ENCODE peak calls at places on chromosomes 2 and 18, in five cellular contexts. One of them, this sample, is unnamed.

GRCh38 chr2:28656937-28657615 is 94.6 kb upstream of the PPP1CB start:
- DNase-seq in astrocyte of the spinal cord: no peak
- DNase-seq in endothelial cell of umbilical vein: no peak
- DNase-seq in Peyer's patch: no peak
- DNase-seq in HL-60: no peak
- DNase-seq in this sample: no peak

GRCh38 chr18:48741866-48742265 is 203.0 kb downstream of the CTIF start:
- DNase-seq in HL-60: no peak
- DNase-seq in Peyer's patch: no peak
- DNase-seq in astrocyte of the spinal cord: no peak
- DNase-seq in endothelial cell of umbilical vein: no peak
- DNase-seq in this sample: no peak

GRCh38 chr18:7872569-7872968 is 305.5 kb downstream of the PTPRM start:
- DNase-seq in astrocyte of the spinal cord: peak; percentile 11
- DNase-seq in HL-60: no peak
- DNase-seq in endothelial cell of umbilical vein: peak; percentile 54
- DNase-seq in Peyer's patch: no peak
- DNase-seq in this sample: no peak

GRCh38 chr2:54470241-54470938 is 14.3 kb downstream of the SPTBN1 start:
- DNase-seq in endothelial cell of umbilical vein: peak; percentile 77
- DNase-seq in HL-60: no peak
- DNase-seq in Peyer's patch: no peak
- DNase-seq in astrocyte of the spinal cord: peak; percentile 61
- DNase-seq in this sample: no peak

GRCh38 chr18:26460449-26461091 is 87.8 kb downstream of the KCTD1 start:
- DNase-seq in astrocyte of the spinal cord: peak; percentile 33
- DNase-seq in HL-60: no peak
- DNase-seq in Peyer's patch: no peak
- DNase-seq in endothelial cell of umbilical vein: peak; percentile 49
- DNase-seq in this sample: peak; percentile 84

GRCh38 chr18:61870151-61870550 is 22.7 kb downstream of the RNF152 start:
- DNase-seq in HL-60: no peak
- DNase-seq in astrocyte of the spinal cord: peak; percentile 74
- DNase-seq in endothelial cell of umbilical vein: no peak
- DNase-seq in Peyer's patch: no peak
- DNase-seq in this sample: no peak

GRCh38 chr18:43904209-43904837 is 627.0 kb upstream of the SYT4 start:
- DNase-seq in astrocyte of the spinal cord: no peak
- DNase-seq in endothelial cell of umbilical vein: peak; percentile 62
- DNase-seq in Peyer's patch: no peak
- DNase-seq in HL-60: no peak
- DNase-seq in this sample: no peak

GRCh38 chr2:37246205-37246604 is 14.7 kb downstream of the NDUFAF7 start:
- DNase-seq in HL-60: no peak
- DNase-seq in Peyer's patch: no peak
- DNase-seq in endothelial cell of umbilical vein: no peak
- DNase-seq in astrocyte of the spinal cord: no peak
- DNase-seq in this sample: no peak

GRCh38 chr2:23324281-23324680 is 60.7 kb upstream of the KLHL29 start:
- DNase-seq in astrocyte of the spinal cord: no peak
- DNase-seq in Peyer's patch: no peak
- DNase-seq in endothelial cell of umbilical vein: no peak
- DNase-seq in HL-60: no peak
- DNase-seq in this sample: no peak

GRCh38 chr2:96507957-96508520 is 2.9 kb upstream of the NEURL3 start:
- DNase-seq in astrocyte of the spinal cord: peak; percentile 29
- DNase-seq in HL-60: no peak
- DNase-seq in Peyer's patch: peak; percentile 81
- DNase-seq in endothelial cell of umbilical vein: peak; percentile 54
- DNase-seq in this sample: no peak

GRCh38 chr18:25832008-25832604 is 258.3 kb downstream of the SS18 start:
- DNase-seq in endothelial cell of umbilical vein: peak; percentile 73
- DNase-seq in HL-60: peak; percentile 15
- DNase-seq in astrocyte of the spinal cord: peak; percentile 69
- DNase-seq in Peyer's patch: no peak
- DNase-seq in this sample: no peak

GRCh38 chr2:197184959-197185586 is 125.5 kb downstream of the ANKRD44 start:
- DNase-seq in Peyer's patch: no peak
- DNase-seq in astrocyte of the spinal cord: peak; percentile 79
- DNase-seq in endothelial cell of umbilical vein: no peak
- DNase-seq in HL-60: no peak
- DNase-seq in this sample: no peak

GRCh38 chr18:45402485-45403056 is 212.7 kb upstream of the SLC14A2 start:
- DNase-seq in Peyer's patch: no peak
- DNase-seq in astrocyte of the spinal cord: peak; percentile 82
- DNase-seq in endothelial cell of umbilical vein: no peak
- DNase-seq in HL-60: no peak
- DNase-seq in this sample: no peak

GRCh38 chr2:129605654-129606053 is 373.8 kb upstream of the RAB6C start:
- DNase-seq in astrocyte of the spinal cord: no peak
- DNase-seq in endothelial cell of umbilical vein: no peak
- DNase-seq in Peyer's patch: no peak
- DNase-seq in HL-60: no peak
- DNase-seq in this sample: no peak

GRCh38 chr2:50343157-50343821 is 688.6 kb downstream of the NRXN1 start:
- DNase-seq in HL-60: no peak
- DNase-seq in Peyer's patch: no peak
- DNase-seq in endothelial cell of umbilical vein: no peak
- DNase-seq in astrocyte of the spinal cord: no peak
- DNase-seq in this sample: no peak

GRCh38 chr2:75896779-75897366 is 186.2 kb upstream of the GCFC2 start:
- DNase-seq in Peyer's patch: no peak
- DNase-seq in HL-60: peak; percentile 1
- DNase-seq in endothelial cell of umbilical vein: peak; percentile 5
- DNase-seq in astrocyte of the spinal cord: no peak
- DNase-seq in this sample: peak; percentile 40

GRCh38 chr2:65367517-65367916 is 64.9 kb downstream of the SPRED2 start:
- DNase-seq in endothelial cell of umbilical vein: peak; percentile 43
- DNase-seq in HL-60: peak; percentile 58
- DNase-seq in astrocyte of the spinal cord: peak; percentile 96
- DNase-seq in Peyer's patch: no peak
- DNase-seq in this sample: no peak

GRCh38 chr2:179140546-179140945 is 90.6 kb upstream of the CCDC141 start:
- DNase-seq in endothelial cell of umbilical vein: no peak
- DNase-seq in HL-60: no peak
- DNase-seq in astrocyte of the spinal cord: peak; percentile 5
- DNase-seq in Peyer's patch: no peak
- DNase-seq in this sample: no peak

GRCh38 chr2:101699939-101700442 is 2.5 kb downstream of the MAP4K4 start:
- DNase-seq in astrocyte of the spinal cord: no peak
- DNase-seq in Peyer's patch: no peak
- DNase-seq in HL-60: no peak
- DNase-seq in endothelial cell of umbilical vein: peak; percentile 63
- DNase-seq in this sample: no peak

GRCh38 chr2:204505946-204506345 is 39.3 kb upstream of the PARD3B start:
- DNase-seq in endothelial cell of umbilical vein: no peak
- DNase-seq in Peyer's patch: no peak
- DNase-seq in astrocyte of the spinal cord: peak; percentile 65
- DNase-seq in HL-60: no peak
- DNase-seq in this sample: no peak

GRCh38 chr2:7052404-7052803 is 135.2 kb downstream of the RNF144A start:
- DNase-seq in HL-60: no peak
- DNase-seq in astrocyte of the spinal cord: no peak
- DNase-seq in Peyer's patch: peak; percentile 37
- DNase-seq in endothelial cell of umbilical vein: no peak
- DNase-seq in this sample: no peak

GRCh38 chr2:130756041-130756720 is 841 bp downstream of the AMER3 start:
- DNase-seq in astrocyte of the spinal cord: peak; percentile 5
- DNase-seq in endothelial cell of umbilical vein: no peak
- DNase-seq in Peyer's patch: no peak
- DNase-seq in HL-60: no peak
- DNase-seq in this sample: no peak

DNA sequence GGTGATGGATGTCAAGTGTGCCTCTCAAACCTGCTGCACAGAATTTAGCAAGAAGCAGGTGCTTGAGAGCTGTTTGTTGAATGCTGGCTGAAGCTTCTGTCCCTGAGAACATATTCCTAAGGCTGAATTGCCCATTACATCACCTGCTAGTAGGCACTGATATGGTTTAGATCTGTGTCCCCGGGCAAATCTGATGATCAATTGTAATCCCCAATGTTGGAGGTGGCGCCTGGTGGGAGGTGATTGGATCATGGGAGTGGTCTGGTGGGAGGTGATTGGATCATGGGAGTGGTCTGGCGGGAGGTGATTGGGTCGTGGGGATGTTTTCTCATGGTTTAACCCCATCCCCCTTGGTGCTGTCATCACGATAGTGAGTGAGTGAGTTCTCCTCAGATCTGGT is 128.0 kb downstream of the HRH4 start:
- DNase-seq in Peyer's patch: no peak
- DNase-seq in astrocyte of the spinal cord: no peak
- DNase-seq in endothelial cell of umbilical vein: no peak
- DNase-seq in HL-60: no peak
- DNase-seq in this sample: no peak
- TF ChIP-seq CTCF in Peyer's patch: no peak
- TF ChIP-seq CTCF in astrocyte of the spinal cord: no peak
- TF ChIP-seq CTCF in endothelial cell of umbilical vein: no peak
- TF ChIP-seq CTCF in HL-60: no peak
- TF ChIP-seq CTCF in this sample: no peak

GRCh38 chr2:118310878-118311442 is 222.7 kb downstream of the INSIG2 start:
- DNase-seq in Peyer's patch: no peak
- DNase-seq in astrocyte of the spinal cord: peak; percentile 2
- DNase-seq in HL-60: no peak
- DNase-seq in endothelial cell of umbilical vein: no peak
- DNase-seq in this sample: no peak

GRCh38 chr2:118307864-118308263 is 219.6 kb downstream of the INSIG2 start:
- DNase-seq in astrocyte of the spinal cord: no peak
- DNase-seq in Peyer's patch: no peak
- DNase-seq in endothelial cell of umbilical vein: no peak
- DNase-seq in HL-60: no peak
- DNase-seq in this sample: no peak

GRCh38 chr2:118312963-118313756 is 224.9 kb downstream of the INSIG2 start:
- DNase-seq in HL-60: no peak
- DNase-seq in endothelial cell of umbilical vein: no peak
- DNase-seq in astrocyte of the spinal cord: no peak
- DNase-seq in Peyer's patch: no peak
- DNase-seq in this sample: no peak

GRCh38 chr2:118310016-118310877 is 222.0 kb downstream of the INSIG2 start:
- DNase-seq in HL-60: no peak
- DNase-seq in Peyer's patch: no peak
- DNase-seq in astrocyte of the spinal cord: peak; percentile 62
- DNase-seq in endothelial cell of umbilical vein: peak; percentile 48
- DNase-seq in this sample: no peak

DNA sequence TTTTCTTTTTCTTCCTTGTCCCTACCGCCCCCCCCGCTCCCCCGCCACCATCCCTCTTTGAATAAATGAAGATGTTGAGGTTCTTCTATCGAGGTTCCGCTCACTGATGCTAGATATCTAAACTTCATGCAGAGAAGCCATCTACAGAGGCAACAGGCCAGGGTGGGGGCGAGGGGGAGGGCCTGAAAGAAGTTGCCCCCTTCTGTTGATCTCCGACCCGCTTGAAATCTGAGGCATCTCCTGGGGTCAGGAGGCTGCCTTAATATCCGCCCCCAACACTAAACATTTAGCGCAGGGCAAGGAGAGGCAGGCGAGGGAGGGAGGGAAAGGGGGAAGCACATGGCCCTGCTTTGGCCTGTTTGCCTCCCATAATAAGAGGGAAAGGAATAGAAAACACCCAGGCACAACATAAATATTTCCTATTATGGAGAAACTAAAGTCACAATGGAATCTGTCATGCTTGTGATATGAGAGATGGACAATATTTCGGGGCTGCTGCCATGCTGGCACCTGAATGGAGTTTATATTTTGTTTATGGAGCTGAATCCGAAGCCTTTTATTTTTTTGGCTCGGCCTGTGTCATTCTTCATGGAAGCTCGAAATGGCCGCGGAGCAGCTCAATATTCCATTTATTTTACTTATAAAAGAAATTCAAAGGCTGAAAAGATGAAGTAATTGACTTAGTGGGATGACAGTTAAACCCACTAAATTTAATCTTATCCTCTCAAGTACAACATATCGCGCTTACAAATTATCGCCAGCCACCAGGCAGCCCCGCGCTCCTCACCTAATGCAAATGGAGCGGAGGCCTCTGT is 221.1 kb downstream of the INSIG2 start:
- DNase-seq in Peyer's patch: no peak
- DNase-seq in endothelial cell of umbilical vein: peak; percentile 44
- DNase-seq in astrocyte of the spinal cord: no peak
- DNase-seq in HL-60: no peak
- DNase-seq in this sample: no peak
- H3K4me3 ChIP-seq in Peyer's patch: peak overlapping the region; percentile 35
- H3K4me3 ChIP-seq in endothelial cell of umbilical vein: peak overlapping the region; percentile 89
- H3K4me3 ChIP-seq in astrocyte of the spinal cord: peak overlapping the region; percentile 49
- H3K4me3 ChIP-seq in HL-60: no peak overlapping the region
- H3K4me3 ChIP-seq in this sample: peak overlapping the region; percentile 40

DNA sequence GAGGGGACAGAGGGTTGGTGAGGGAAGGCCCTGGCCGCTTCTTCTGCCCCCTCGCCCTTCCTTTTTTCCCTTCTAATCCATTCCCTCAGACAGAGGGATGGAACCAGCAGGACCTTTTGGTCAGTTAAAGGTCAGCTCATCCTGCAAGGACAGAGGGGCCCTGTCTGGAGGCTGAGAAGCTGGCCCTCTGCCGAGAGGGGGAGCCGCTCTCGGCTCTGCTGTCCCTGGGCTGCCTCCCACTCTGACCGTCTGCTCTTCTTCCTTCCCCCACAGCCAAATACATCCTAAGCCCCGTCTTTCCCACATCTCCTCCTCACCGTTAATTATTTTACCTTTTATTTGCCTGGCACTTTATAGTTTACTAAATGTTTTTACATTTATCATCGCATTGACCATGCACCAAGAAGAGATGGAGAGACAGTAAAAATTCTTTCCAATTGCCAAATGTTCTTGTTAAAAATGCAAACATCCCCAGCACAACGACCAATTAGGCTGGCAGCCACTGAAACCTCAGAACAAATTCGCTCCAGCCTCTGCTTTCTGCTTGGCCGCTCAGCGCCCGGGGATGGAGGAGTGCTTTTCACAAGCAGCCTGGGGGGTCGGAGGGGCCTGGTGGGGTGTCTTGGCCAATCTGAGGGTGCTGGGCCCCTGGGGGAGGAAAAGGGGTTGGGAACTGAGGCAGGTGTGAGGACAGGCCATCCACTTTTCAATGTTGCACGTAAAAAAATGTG is 123.8 kb downstream of the TNS1 start:
- DNase-seq in HL-60: no peak
- DNase-seq in endothelial cell of umbilical vein: no peak
- DNase-seq in astrocyte of the spinal cord: no peak
- DNase-seq in Peyer's patch: no peak
- DNase-seq in this sample: no peak
- TF ChIP-seq CTCF in HL-60: no peak
- TF ChIP-seq CTCF in endothelial cell of umbilical vein: no peak
- TF ChIP-seq CTCF in astrocyte of the spinal cord: no peak
- TF ChIP-seq CTCF in Peyer's patch: no peak
- TF ChIP-seq CTCF in this sample: no peak

DNA sequence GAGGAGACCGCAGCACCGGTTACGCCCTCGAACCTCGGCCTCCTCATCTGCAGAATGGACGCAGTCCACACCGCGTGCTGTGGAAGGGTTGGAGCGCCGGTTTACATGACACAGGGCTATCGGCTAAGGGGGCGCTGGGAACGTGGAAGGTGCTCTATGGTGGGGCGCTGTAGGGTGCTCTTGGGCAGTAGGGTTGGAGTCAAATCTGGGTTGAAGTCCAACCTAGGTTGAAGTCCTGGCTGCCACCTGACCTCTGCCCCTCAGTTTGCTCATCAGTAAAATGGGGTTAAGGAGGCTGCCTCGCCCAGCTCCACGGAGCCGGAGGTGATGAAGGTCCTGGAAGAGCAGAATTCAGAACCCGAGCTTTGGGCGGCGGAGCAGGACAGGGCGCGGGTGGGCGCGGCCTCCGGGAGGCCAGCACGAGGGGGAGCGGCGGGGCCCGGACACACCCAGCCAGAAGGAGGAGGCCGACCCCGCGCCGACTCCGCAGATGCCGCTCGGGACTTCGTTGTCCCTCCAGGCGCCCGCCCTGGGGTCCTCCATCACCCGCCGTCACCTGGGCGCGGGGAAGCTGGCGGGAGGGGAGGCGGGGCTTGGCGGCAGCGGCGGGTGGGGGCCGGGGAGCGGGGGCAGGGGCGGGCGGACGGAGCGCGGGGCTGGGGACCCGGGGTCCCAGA is 561 bp upstream of the GAREM2 start:
- DNase-seq in endothelial cell of umbilical vein: no peak
- DNase-seq in astrocyte of the spinal cord: no peak
- DNase-seq in Peyer's patch: no peak
- DNase-seq in HL-60: no peak
- DNase-seq in this sample: no peak
- H3K4me3 ChIP-seq in endothelial cell of umbilical vein: no peak overlapping the region
- H3K4me3 ChIP-seq in astrocyte of the spinal cord: no peak overlapping the region
- H3K4me3 ChIP-seq in Peyer's patch: peak overlapping the region; percentile 53
- H3K4me3 ChIP-seq in HL-60: peak overlapping the region; percentile 15
- H3K4me3 ChIP-seq in this sample: no peak overlapping the region

This sample was measured in GM12864.